ENCODE peak calls at places on chromosomes 11 and 22, in four cellular contexts. B is tibial nerve, D is substantia nigra, N is esophagus squamous epithelium. G is an unnamed sample.

GRCh38 chr11:27296406-27296994 is 66.5 kb downstream of the CCDC34 start:
- DNase-seq in B (no peak), D (no peak), N (no peak), G (peak; percentile 54)

GRCh38 chr11:13228569-13228968 is 49.0 kb upstream of the BMAL1 start:
- DNase-seq in B (no peak), D (no peak), N (no peak), G (no peak)

GRCh38 chr11:47161134-47161854 is 15.4 kb downstream of the ARFGAP2 start:
- DNase-seq in B (peak; percentile 43), D (peak; percentile 54), N (no peak), G (peak; percentile 69)

GRCh38 chr11:77159937-77160495 is 32.0 kb downstream of the MYO7A start:
- DNase-seq in B (no peak), D (no peak), N (no peak), G (no peak)

GRCh38 chr11:122478986-122479385 is 176.5 kb upstream of the UBASH3B start:
- DNase-seq in B (no peak), D (no peak), N (no peak), G (no peak)

GRCh38 chr11:36455658-36456111 is 54.4 kb downstream of the TRAF6 start:
- DNase-seq in B (peak; percentile 45), D (peak; percentile 72), N (peak; percentile 10), G (peak; percentile 99)

GRCh38 chr11:76215946-76216345 is 9.6 kb upstream of the WNT11 start:
- DNase-seq in B (no peak), D (no peak), N (no peak), G (no peak)

GRCh38 chr11:59102259-59102765 is 4.7 kb upstream of the FAM111B start:
- DNase-seq in B (peak; percentile 26), D (peak; percentile 4), N (no peak), G (no peak)

GRCh38 chr11:121249039-121249663 is 43.4 kb upstream of the SC5D start:
- DNase-seq in B (no peak), D (no peak), N (no peak), G (peak; percentile 80)

GRCh38 chr11:132605794-132606570 is 926.3 kb downstream of the OPCML start:
- DNase-seq in B (no peak), D (no peak), N (no peak), G (no peak)

GRCh38 chr11:69083531-69084247 is 35.0 kb downstream of the TPCN2 start:
- DNase-seq in B (no peak), D (no peak), N (no peak), G (no peak)
- H3K27ac ChIP-seq in B (no peak overlapping the region), D (no peak overlapping the region), N (no peak overlapping the region), G (no peak overlapping the region)

GRCh38 chr22:21589415-21589814 is 21.9 kb downstream of the UBE2L3 start:
- DNase-seq in B (no peak), D (no peak), N (no peak), G (no peak)

GRCh38 chr22:21593406-21594232 is 26.1 kb downstream of the UBE2L3 start:
- DNase-seq in B (no peak), D (no peak), N (no peak), G (no peak)

GRCh38 chr22:21591695-21592094 is 24.2 kb downstream of the UBE2L3 start:
- DNase-seq in B (no peak), D (no peak), N (no peak), G (no peak)

GRCh38 chr22:21592422-21592821 is 24.9 kb downstream of the UBE2L3 start:
- DNase-seq in B (no peak), D (no peak), N (no peak), G (no peak)

GRCh38 chr22:21590809-21591641 is 23.5 kb downstream of the UBE2L3 start:
- DNase-seq in B (no peak), D (no peak), N (no peak), G (no peak)
- H3K27ac ChIP-seq in B (no peak overlapping the region), D (no peak overlapping the region), N (no peak overlapping the region), G (no peak overlapping the region)

GRCh38 chr11:117560786-117561530 is 233.3 kb downstream of the CEP164 start:
- DNase-seq in B (no peak), D (no peak), N (no peak), G (no peak)

GRCh38 chr11:117562111-117562510 is 234.5 kb downstream of the CEP164 start:
- DNase-seq in B (no peak), D (no peak), N (no peak), G (no peak)

GRCh38 chr11:117563556-117563955 is 233.5 kb downstream of the DSCAML1 start:
- DNase-seq in B (no peak), D (no peak), N (no peak), G (no peak)

GRCh38 chr11:117565709-117566108 is 231.3 kb downstream of the DSCAML1 start:
- DNase-seq in B (no peak), D (no peak), N (no peak), G (no peak)

GRCh38 chr11:117564321-117564720 is 232.7 kb downstream of the DSCAML1 start:
- DNase-seq in B (no peak), D (no peak), N (no peak), G (no peak)
- H3K27ac ChIP-seq in B (no peak overlapping the region), D (peak overlapping the region; percentile 56), N (no peak overlapping the region), G (no peak overlapping the region)

GRCh38 chr22:46353483-46354105 is 18.1 kb downstream of the TRMU start:
- DNase-seq in B (no peak), D (no peak), N (no peak), G (no peak)
- H3K27ac ChIP-seq in B (no peak overlapping the region), D (no peak overlapping the region), N (peak overlapping the region; percentile 48), G (no peak overlapping the region)

GRCh38 chr11:95512682-95513081 is 276.9 kb downstream of the FAM76B start:
- DNase-seq in B (peak; percentile 26), D (no peak), N (no peak), G (peak; percentile 4)

GRCh38 chr11:95514386-95515145 is 275.0 kb downstream of the FAM76B start:
- DNase-seq in B (no peak), D (no peak), N (no peak), G (no peak)

GRCh38 chr11:95517453-95517852 is 272.1 kb downstream of the FAM76B start:
- DNase-seq in B (no peak), D (no peak), N (no peak), G (no peak)

GRCh38 chr11:95516786-95517185 is 272.8 kb downstream of the FAM76B start:
- DNase-seq in B (no peak), D (no peak), N (no peak), G (no peak)

DNA sequence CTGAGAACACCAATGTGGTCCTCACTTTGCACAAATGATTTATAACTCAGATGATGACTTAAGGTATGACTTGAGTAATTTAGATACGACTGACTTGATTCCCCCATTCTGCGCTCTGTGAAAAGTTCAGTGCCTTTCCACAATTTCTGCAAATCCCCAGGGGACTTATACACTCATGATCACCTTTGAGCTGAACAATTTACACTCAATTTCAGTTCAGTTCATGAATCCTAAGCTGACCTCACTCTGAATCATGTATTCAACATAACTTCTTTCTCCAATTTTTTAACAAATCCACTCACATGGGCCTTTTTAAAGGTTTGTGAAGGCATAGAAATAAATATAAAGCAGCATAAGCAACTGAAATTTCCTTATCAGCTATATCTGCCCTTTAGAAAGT is 274.2 kb downstream of the FAM76B start:
- DNase-seq in B (no peak), D (no peak), N (no peak), G (no peak)
- H3K27ac ChIP-seq in B (no peak overlapping the region), D (no peak overlapping the region), N (peak overlapping the region; percentile 81), G (no peak overlapping the region)

DNA sequence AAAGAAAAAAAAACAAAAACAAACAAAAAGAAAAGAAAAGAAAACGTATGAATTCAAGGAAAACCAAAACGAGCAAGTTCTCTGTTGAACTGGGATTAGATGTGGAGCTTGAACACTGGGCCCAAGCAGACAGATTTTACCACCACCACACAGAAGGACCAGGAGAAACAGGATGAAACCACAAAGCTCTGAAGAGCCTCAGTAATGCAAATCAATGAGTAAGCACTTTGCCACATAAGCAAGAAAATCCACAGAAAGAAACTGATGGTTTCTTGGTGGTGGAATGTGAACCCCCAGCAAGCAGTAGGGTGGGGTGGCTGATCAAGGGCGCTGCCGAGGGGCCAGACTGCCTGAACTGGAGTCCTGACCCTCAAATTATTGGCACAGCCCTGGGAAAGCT is 50.9 kb upstream of the NFRKB start:
- DNase-seq in B (no peak), D (no peak), N (no peak), G (no peak)
- H3K27ac ChIP-seq in B (no peak overlapping the region), D (no peak overlapping the region), N (no peak overlapping the region), G (no peak overlapping the region)

DNA sequence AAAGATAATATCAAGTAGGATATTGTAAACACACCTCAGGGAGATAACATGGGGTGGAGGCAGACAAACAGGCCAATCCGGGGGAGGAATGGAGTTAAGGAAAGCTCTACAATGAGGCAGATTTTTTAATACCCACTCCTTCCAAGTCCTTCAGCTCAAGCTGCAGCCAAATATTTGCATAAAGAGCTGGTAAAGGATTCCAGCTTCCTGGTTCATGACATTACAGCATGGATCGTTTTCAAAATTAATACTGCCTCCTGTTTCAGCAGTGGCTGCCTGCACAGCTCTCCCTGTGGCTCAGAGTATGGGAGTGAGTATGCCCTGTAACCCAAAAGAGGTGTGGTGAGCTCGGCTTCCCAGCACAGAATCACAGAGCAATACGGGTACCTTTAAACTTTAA is 5.1 kb downstream of the POU2AF3 start:
- DNase-seq in B (no peak), D (no peak), N (no peak), G (no peak)
- H3K27ac ChIP-seq in B (no peak overlapping the region), D (no peak overlapping the region), N (peak overlapping the region; percentile 63), G (no peak overlapping the region)

DNA sequence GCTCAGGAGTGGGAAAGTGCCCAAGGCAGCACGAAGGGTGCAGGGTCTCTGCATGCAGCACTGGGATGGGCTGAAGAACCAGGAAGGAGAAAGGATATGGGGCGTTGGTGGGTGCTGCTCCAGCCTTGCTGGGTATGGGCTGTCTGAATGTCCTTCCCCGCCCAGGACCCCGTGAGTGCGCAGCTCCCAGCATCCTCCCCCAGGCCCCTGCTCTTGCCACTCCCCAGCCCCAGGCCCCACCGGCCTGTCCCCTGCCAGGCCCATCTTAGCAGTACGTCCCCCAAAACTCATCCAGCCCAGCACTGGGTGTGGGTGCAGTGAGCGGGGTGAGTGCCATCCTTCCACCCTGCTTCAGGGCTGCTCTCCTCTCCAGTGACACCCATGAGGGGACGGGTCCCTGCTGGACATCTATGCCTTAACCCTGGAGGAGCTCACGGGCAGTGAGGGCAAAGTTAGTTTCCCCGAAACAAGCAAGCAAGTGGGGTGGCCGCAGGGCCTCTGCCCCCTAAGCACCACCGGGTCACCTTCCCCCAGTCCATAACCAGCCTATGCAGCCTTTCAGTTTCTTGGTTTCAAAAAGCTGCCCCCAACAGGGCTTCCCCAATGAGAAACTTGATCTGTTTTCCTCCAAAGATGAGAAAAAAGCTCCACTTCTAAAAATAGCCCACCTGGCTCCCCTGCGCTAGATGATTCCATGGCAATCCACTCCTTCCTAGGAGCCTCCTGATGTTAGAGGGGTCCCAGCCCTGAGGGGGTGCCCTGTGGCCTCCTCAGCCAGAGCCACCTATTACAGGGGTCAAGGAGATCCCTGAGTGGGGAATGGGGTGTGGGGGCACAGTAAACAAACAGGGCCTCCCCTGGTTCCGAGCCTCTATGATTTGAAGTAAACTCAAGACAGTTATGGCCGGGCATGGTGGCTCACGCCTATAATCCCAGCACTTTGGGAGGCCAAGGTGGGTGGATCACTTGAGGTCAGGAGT is 103.8 kb downstream of the MORC2 start:
- DNase-seq in B (no peak), D (no peak), N (no peak), G (no peak)
- H3K27ac ChIP-seq in B (no peak overlapping the region), D (no peak overlapping the region), N (no peak overlapping the region), G (no peak overlapping the region)

GRCh38 chr11:45409587-45409986 is 123.4 kb upstream of the SYT13 start:
- DNase-seq in B (no peak), D (no peak), N (no peak), G (no peak)
- H3K27ac ChIP-seq in B (no peak overlapping the region), D (no peak overlapping the region), N (no peak overlapping the region), G (no peak overlapping the region)